ENCODE peak calls at places on chromosomes 11 and 22, in five cellular contexts. G is GM12878, Q is K562, U is A549, F is HepG2. N is an unnamed sample.

GRCh38 chr11:75474878-75475766 is 42.1 kb upstream of the KLHL35 start:
- DNase-seq in G (no peak), Q (peak), U (no peak), F (no peak), N (peak)

GRCh38 chr11:17505146-17505545 is 28.5 kb upstream of the ABCC8 start:
- DNase-seq in G (no peak), Q (no peak), U (no peak), F (no peak), N (no peak)

GRCh38 chr11:3126207-3126865 is 38.8 kb downstream of the OSBPL5 start:
- DNase-seq in G (no peak), Q (no peak), U (no peak), F (no peak), N (peak)

GRCh38 chr22:23828800-23829680 is 9.8 kb downstream of the DERL3 start:
- DNase-seq in G (no peak), Q (no peak), U (no peak), F (no peak), N (no peak)

GRCh38 chr11:111378773-111379499 is at the start of gene POU2AF1:
- DNase-seq in G (peak), Q (no peak), U (no peak), F (no peak), N (peak)

GRCh38 chr11:95877288-95877687 is 46.6 kb downstream of the MTMR2 start:
- DNase-seq in G (no peak), Q (no peak), U (no peak), F (no peak), N (no peak)

GRCh38 chr22:50078761-50079160 is 6.5 kb downstream of the MLC1 start:
- DNase-seq in G (no peak), Q (peak), U (no peak), F (no peak), N (no peak)

GRCh38 chr11:16000065-16000464 is 356.3 kb downstream of the SOX6 start:
- DNase-seq in G (no peak), Q (no peak), U (no peak), F (no peak), N (no peak)

GRCh38 chr22:44648085-44648820 is 53.8 kb upstream of the PRR5 start:
- DNase-seq in G (no peak), Q (no peak), U (no peak), F (no peak), N (no peak)

GRCh38 chr22:44080936-44081853 is 57.1 kb downstream of the PARVB start:
- DNase-seq in G (no peak), Q (peak), U (peak), F (peak), N (peak)

GRCh38 chr11:72136677-72137255 is 1.2 kb downstream of the FOLR3 start:
- DNase-seq in G (no peak), Q (no peak), U (no peak), F (no peak), N (no peak)

GRCh38 chr22:29043906-29044575 is 17.6 kb downstream of the C22orf31 start:
- DNase-seq in G (no peak), Q (no peak), U (no peak), F (no peak), N (no peak)
- TF ChIP-seq ESRRA in G (no peak), Q (no peak), U (no peak), F (no peak), N (no peak)

DNA sequence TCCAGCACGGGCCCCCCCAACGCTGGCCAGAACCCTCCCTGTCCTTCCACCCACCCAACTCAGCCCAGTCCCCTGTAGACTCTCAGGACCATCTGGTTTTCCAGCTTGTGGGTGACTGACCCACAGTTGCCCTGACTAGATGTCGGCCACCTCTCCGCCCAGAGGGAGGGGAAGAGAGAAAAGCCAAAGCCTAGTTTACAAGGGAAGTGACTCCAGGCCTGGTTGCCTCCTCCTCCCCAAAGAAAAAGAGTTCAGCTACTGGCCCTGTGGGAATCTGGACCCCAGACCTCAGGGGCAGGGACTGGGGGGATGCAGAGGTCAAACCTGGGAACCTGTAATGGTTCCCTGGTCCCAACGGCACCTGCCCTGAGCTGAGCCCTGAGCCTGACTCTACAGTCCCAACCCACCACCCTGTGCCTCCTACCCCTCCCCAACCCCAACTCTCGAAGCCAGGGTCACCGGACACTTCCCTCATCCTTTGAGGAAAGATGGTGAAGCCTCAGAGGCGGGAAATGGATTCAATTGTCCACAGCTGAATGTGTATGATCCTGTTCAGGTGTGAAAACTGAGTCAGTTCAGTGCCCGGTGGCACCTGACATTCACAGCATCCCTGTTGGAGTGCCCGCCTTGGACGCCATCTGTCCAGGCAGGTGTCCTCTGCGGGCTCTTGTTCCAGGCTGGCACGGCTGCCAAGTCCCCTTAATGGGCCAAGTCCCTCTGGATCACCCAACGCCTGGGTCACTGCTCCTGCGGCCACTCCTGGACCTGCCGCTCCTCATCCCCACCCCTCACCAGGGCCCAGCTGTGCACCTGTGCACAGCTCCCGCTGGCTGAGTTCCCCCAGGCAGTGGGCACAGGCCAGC is 21.0 kb upstream of the WNT7B start:
- DNase-seq in G (no peak), Q (no peak), U (no peak), F (no peak), N (no peak)
- TF ChIP-seq ESRRA in G (no peak), Q (no peak), U (no peak), F (no peak), N (no peak)

DNA sequence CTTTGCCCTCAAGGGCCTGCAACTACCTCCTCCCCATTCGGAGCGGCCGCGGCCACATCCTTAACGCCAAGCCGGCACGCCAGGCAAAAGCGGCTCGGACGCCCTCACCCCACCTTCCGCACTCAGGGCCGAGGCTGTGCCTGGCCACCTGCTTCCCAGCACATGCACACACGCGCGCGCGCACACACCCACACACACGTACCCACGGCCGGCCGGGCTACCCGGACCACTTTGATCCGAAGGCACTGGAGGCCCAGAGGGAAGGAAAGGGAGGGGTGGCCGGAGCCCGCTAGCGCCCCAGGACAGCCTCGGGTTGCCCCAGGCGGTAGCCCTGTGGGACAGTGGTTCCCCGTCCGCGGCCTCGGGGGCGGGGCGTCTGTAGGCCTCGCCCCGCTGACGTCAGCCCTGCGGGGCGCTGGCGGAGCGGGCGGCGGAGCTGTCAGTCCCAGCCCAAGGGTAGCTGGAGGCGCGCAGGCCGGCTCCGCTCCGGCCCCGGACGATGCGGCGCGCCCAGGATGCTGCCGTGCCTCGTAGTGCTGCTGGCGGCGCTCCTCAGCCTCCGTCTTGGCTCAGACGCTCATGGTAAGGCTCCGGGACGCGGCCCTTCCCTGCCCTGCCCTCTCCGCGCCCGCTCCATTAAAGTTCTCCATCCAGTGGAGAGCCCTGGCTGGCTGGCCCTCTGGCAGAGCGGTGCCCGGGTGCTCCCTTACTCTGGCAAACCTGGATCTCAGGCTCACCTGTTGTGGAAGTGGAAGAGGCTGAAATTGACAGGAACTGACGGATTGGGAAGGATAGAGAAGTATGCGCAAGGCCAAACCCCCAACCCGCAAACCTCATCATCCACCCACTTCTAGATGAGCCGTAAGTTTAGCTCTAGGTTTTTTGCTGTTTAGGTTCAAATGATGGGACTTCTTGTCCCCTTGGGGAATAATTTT is at the start of gene IL10RA:
- DNase-seq in G (no peak), Q (peak), U (peak), F (peak), N (peak)
- TF ChIP-seq ESRRA in G (peak), Q (peak), U (no peak), F (no peak), N (peak)

DNA sequence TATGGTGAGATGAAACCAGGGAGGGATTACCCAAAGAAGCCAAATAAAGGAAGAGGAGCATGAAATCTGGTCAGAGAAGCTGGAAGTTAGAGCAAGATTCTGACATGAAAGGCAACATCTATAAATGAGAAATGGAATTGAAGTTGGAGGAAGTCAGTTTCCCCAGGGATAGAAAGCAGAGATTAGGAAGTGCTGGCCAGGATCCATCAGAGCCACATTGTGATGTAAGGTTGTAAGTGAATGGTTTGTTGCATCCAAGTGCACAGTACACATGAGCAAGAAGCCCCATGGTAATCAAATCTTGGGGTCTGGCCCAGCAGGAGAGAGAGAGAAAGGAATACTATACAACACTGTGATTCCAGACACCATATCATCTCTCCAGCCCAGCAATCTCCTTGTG is 6.6 kb upstream of the NLRP10 start:
- DNase-seq in G (no peak), Q (no peak), U (no peak), F (no peak), N (no peak)
- TF ChIP-seq ESRRA in G (no peak), Q (no peak), U (no peak), F (no peak), N (no peak)

N was measured in WTC11.